ENCODE peak calls at places on chromosomes 1 and 21, in five cellular contexts. M is NCI-H1694 treated with DMSO at 0.1 percent for 48 hours, A is NCI-H1930, E is nucleus accumbens, L is fibroblast of mammary gland. B is an unnamed sample.

GRCh38 chr1:52306227-52307006 is 59.6 kb downstream of the CC2D1B start:
- DNase-seq in M (no peak), A (no peak), E (no peak), L (no peak), B (no peak)

GRCh38 chr1:60765204-60765603 is 317.2 kb upstream of the NFIA start:
- DNase-seq in M (peak), A (no peak), E (no peak), L (peak), B (no peak)

GRCh38 chr1:25197235-25197930 is 34.9 kb downstream of the SYF2 start:
- DNase-seq in M (no peak), A (no peak), E (no peak), L (no peak), B (no peak)

GRCh38 chr1:231369282-231369681 is 31.2 kb downstream of the SPRTN start:
- DNase-seq in M (no peak), A (no peak), E (no peak), L (no peak), B (no peak)

GRCh38 chr1:47963568-47963973 is 33.6 kb downstream of the TRABD2B start:
- DNase-seq in M (no peak), A (no peak), E (no peak), L (no peak), B (no peak)

GRCh38 chr21:40074198-40074597 is 207.0 kb downstream of the PCP4 start:
- DNase-seq in M (no peak), A (no peak), E (no peak), L (no peak), B (no peak)

GRCh38 chr1:238223067-238223640 is 332.4 kb upstream of the ZP4 start:
- DNase-seq in M (no peak), A (no peak), E (no peak), L (no peak), B (no peak)

GRCh38 chr1:89556716-89557442 is 32.2 kb downstream of the LRRC8B start:
- DNase-seq in M (no peak), A (no peak), E (no peak), L (no peak), B (no peak)

GRCh38 chr1:35448344-35448801 is 108.8 kb downstream of the KIAA0319L start:
- DNase-seq in M (no peak), A (no peak), E (no peak), L (peak), B (no peak)

GRCh38 chr1:90761781-90762589 is 44.9 kb upstream of the BARHL2 start:
- DNase-seq in M (peak), A (no peak), E (no peak), L (no peak), B (no peak)

GRCh38 chr1:203926025-203926540 is 64.7 kb downstream of the SNRPE start:
- DNase-seq in M (no peak), A (no peak), E (no peak), L (peak), B (no peak)

GRCh38 chr21:17146426-17146825 is 366.4 kb upstream of the CXADR start:
- DNase-seq in M (no peak), A (no peak), E (no peak), L (no peak), B (no peak)

GRCh38 chr1:107293901-107294600 is 153.2 kb downstream of the NTNG1 start:
- DNase-seq in M (peak), A (no peak), E (no peak), L (no peak), B (no peak)

GRCh38 chr1:15736035-15736665 is at the start of gene SLC25A34:
- DNase-seq in M (no peak), A (no peak), E (peak), L (no peak), B (no peak)

B was measured in type B pancreatic cell.